ENCODE peak calls at places on chromosomes 1 and 21, in five cellular contexts. One of them, this sample, is unnamed. For H3K9me2, the result is how much of the 10 kb centered on the place peaks cover.

GRCh38 chr1:172286629-172287076 is 133.8 kb upstream of the C1orf105 start:
- DNase-seq in GM23248: peak
- DNase-seq in Karpas-422: no peak
- DNase-seq in PC-3: peak
- DNase-seq in HCT116: no peak
- DNase-seq in this sample: no peak

GRCh38 chr1:44073528-44073927 is 42.3 kb upstream of the SLC6A9 start:
- DNase-seq in GM23248: no peak
- DNase-seq in Karpas-422: peak
- DNase-seq in PC-3: no peak
- DNase-seq in HCT116: no peak
- DNase-seq in this sample: peak

GRCh38 chr1:153538315-153538821 is 2.4 kb downstream of the S100A5 start:
- DNase-seq in GM23248: peak
- DNase-seq in Karpas-422: peak
- DNase-seq in PC-3: peak
- DNase-seq in HCT116: no peak
- DNase-seq in this sample: peak

GRCh38 chr1:43704838-43705237 is 2.5 kb upstream of the ST3GAL3 start:
- DNase-seq in GM23248: peak
- DNase-seq in Karpas-422: peak
- DNase-seq in PC-3: peak
- DNase-seq in HCT116: no peak
- DNase-seq in this sample: peak

GRCh38 chr1:186903374-186904129 is 74.8 kb downstream of the PLA2G4A start:
- DNase-seq in GM23248: no peak
- DNase-seq in Karpas-422: no peak
- DNase-seq in PC-3: no peak
- DNase-seq in HCT116: no peak
- DNase-seq in this sample: no peak

GRCh38 chr1:230797376-230798186 is 50.4 kb downstream of the CAPN9 start:
- DNase-seq in GM23248: peak
- DNase-seq in Karpas-422: peak
- DNase-seq in PC-3: peak
- DNase-seq in HCT116: peak
- DNase-seq in this sample: peak

GRCh38 chr1:200893411-200893901 is 1.2 kb upstream of the INAVA start:
- DNase-seq in GM23248: no peak
- DNase-seq in Karpas-422: no peak
- DNase-seq in PC-3: peak
- DNase-seq in HCT116: no peak
- DNase-seq in this sample: peak

GRCh38 chr1:43144228-43144627 is 27.9 kb downstream of the EBNA1BP2 start:
- DNase-seq in GM23248: peak
- DNase-seq in Karpas-422: no peak
- DNase-seq in PC-3: peak
- DNase-seq in HCT116: no peak
- DNase-seq in this sample: no peak

GRCh38 chr1:4517559-4517958 is 136.8 kb upstream of the AJAP1 start:
- DNase-seq in GM23248: no peak
- DNase-seq in Karpas-422: no peak
- DNase-seq in PC-3: no peak
- DNase-seq in HCT116: no peak
- DNase-seq in this sample: no peak

GRCh38 chr1:244920911-244921310 is 56.6 kb upstream of the HNRNPU start:
- DNase-seq in GM23248: no peak
- DNase-seq in Karpas-422: peak
- DNase-seq in PC-3: no peak
- DNase-seq in HCT116: no peak
- DNase-seq in this sample: no peak

GRCh38 chr1:185853739-185854138 is 119.5 kb downstream of the HMCN1 start:
- DNase-seq in GM23248: peak
- DNase-seq in Karpas-422: no peak
- DNase-seq in PC-3: peak
- DNase-seq in HCT116: no peak
- DNase-seq in this sample: no peak

GRCh38 chr1:31699341-31699891 is 4.4 kb downstream of the COL16A1 start:
- DNase-seq in GM23248: no peak
- DNase-seq in Karpas-422: no peak
- DNase-seq in PC-3: no peak
- DNase-seq in HCT116: no peak
- DNase-seq in this sample: no peak

GRCh38 chr1:15219280-15220023 is 27.6 kb upstream of the FHAD1 start:
- DNase-seq in GM23248: no peak
- DNase-seq in Karpas-422: no peak
- DNase-seq in PC-3: no peak
- DNase-seq in HCT116: no peak
- DNase-seq in this sample: no peak

GRCh38 chr1:94182191-94182590 is 55.2 kb downstream of the ARHGAP29 start:
- DNase-seq in GM23248: no peak
- DNase-seq in Karpas-422: no peak
- DNase-seq in PC-3: no peak
- DNase-seq in HCT116: no peak
- DNase-seq in this sample: no peak
- H3K9me2 ChIP-seq in GM23248: under half
- H3K9me2 ChIP-seq in Karpas-422: under half
- H3K9me2 ChIP-seq in PC-3: under half
- H3K9me2 ChIP-seq in HCT116: under half
- H3K9me2 ChIP-seq in this sample: under half

GRCh38 chr1:147413110-147413605 is 128.1 kb upstream of the BCL9 start:
- DNase-seq in GM23248: no peak
- DNase-seq in Karpas-422: no peak
- DNase-seq in PC-3: no peak
- DNase-seq in HCT116: no peak
- DNase-seq in this sample: no peak
- H3K9me2 ChIP-seq in GM23248: under half
- H3K9me2 ChIP-seq in Karpas-422: under half
- H3K9me2 ChIP-seq in PC-3: under half
- H3K9me2 ChIP-seq in HCT116: under half
- H3K9me2 ChIP-seq in this sample: under half

GRCh38 chr1:163039694-163040093 is 29.5 kb upstream of the RGS4 start:
- DNase-seq in GM23248: no peak
- DNase-seq in Karpas-422: no peak
- DNase-seq in PC-3: no peak
- DNase-seq in HCT116: no peak
- DNase-seq in this sample: no peak
- H3K9me2 ChIP-seq in GM23248: under half
- H3K9me2 ChIP-seq in Karpas-422: under half
- H3K9me2 ChIP-seq in PC-3: under half
- H3K9me2 ChIP-seq in HCT116: under half
- H3K9me2 ChIP-seq in this sample: under half

GRCh38 chr1:208499021-208499420 is 254.8 kb upstream of the PLXNA2 start:
- DNase-seq in GM23248: no peak
- DNase-seq in Karpas-422: no peak
- DNase-seq in PC-3: peak
- DNase-seq in HCT116: no peak
- DNase-seq in this sample: no peak

GRCh38 chr1:208500379-208500778 is 256.2 kb upstream of the PLXNA2 start:
- DNase-seq in GM23248: no peak
- DNase-seq in Karpas-422: no peak
- DNase-seq in PC-3: no peak
- DNase-seq in HCT116: no peak
- DNase-seq in this sample: no peak

GRCh38 chr1:208499601-208500000 is 255.4 kb upstream of the PLXNA2 start:
- DNase-seq in GM23248: no peak
- DNase-seq in Karpas-422: no peak
- DNase-seq in PC-3: peak
- DNase-seq in HCT116: no peak
- DNase-seq in this sample: no peak

GRCh38 chr1:208497866-208498541 is 253.8 kb upstream of the PLXNA2 start:
- DNase-seq in GM23248: no peak
- DNase-seq in Karpas-422: no peak
- DNase-seq in PC-3: peak
- DNase-seq in HCT116: no peak
- DNase-seq in this sample: no peak

GRCh38 chr1:208501542-208501941 is 257.4 kb upstream of the PLXNA2 start:
- DNase-seq in GM23248: no peak
- DNase-seq in Karpas-422: no peak
- DNase-seq in PC-3: no peak
- DNase-seq in HCT116: no peak
- DNase-seq in this sample: no peak
- H3K9me2 ChIP-seq in GM23248: under half
- H3K9me2 ChIP-seq in Karpas-422: under half
- H3K9me2 ChIP-seq in PC-3: under half
- H3K9me2 ChIP-seq in HCT116: under half
- H3K9me2 ChIP-seq in this sample: under half

GRCh38 chr1:180964609-180965008 is 51.9 kb downstream of the KIAA1614 start:
- DNase-seq in GM23248: no peak
- DNase-seq in Karpas-422: no peak
- DNase-seq in PC-3: no peak
- DNase-seq in HCT116: no peak
- DNase-seq in this sample: no peak
- H3K9me2 ChIP-seq in GM23248: under half
- H3K9me2 ChIP-seq in Karpas-422: under half
- H3K9me2 ChIP-seq in PC-3: under half
- H3K9me2 ChIP-seq in HCT116: under half
- H3K9me2 ChIP-seq in this sample: under half

GRCh38 chr21:45347048-45347711 is 57.8 kb upstream of the COL18A1 start:
- DNase-seq in GM23248: no peak
- DNase-seq in Karpas-422: no peak
- DNase-seq in PC-3: peak
- DNase-seq in HCT116: no peak
- DNase-seq in this sample: peak
- H3K9me2 ChIP-seq in GM23248: under half
- H3K9me2 ChIP-seq in Karpas-422: under half
- H3K9me2 ChIP-seq in PC-3: under half
- H3K9me2 ChIP-seq in HCT116: under half
- H3K9me2 ChIP-seq in this sample: under half

GRCh38 chr1:232409584-232409983 is 220.3 kb downstream of the SIPA1L2 start:
- DNase-seq in GM23248: no peak
- DNase-seq in Karpas-422: no peak
- DNase-seq in PC-3: no peak
- DNase-seq in HCT116: no peak
- DNase-seq in this sample: no peak

GRCh38 chr1:232404227-232404626 is 225.7 kb downstream of the SIPA1L2 start:
- DNase-seq in GM23248: no peak
- DNase-seq in Karpas-422: no peak
- DNase-seq in PC-3: no peak
- DNase-seq in HCT116: no peak
- DNase-seq in this sample: no peak

GRCh38 chr1:232403017-232403714 is 226.8 kb downstream of the SIPA1L2 start:
- DNase-seq in GM23248: no peak
- DNase-seq in Karpas-422: no peak
- DNase-seq in PC-3: no peak
- DNase-seq in HCT116: no peak
- DNase-seq in this sample: no peak

GRCh38 chr1:232404981-232405380 is 225.0 kb downstream of the SIPA1L2 start:
- DNase-seq in GM23248: no peak
- DNase-seq in Karpas-422: no peak
- DNase-seq in PC-3: no peak
- DNase-seq in HCT116: no peak
- DNase-seq in this sample: no peak

GRCh38 chr1:232407120-232407519 is 222.8 kb downstream of the SIPA1L2 start:
- DNase-seq in GM23248: no peak
- DNase-seq in Karpas-422: no peak
- DNase-seq in PC-3: no peak
- DNase-seq in HCT116: no peak
- DNase-seq in this sample: no peak
- H3K9me2 ChIP-seq in GM23248: under half
- H3K9me2 ChIP-seq in Karpas-422: under half
- H3K9me2 ChIP-seq in PC-3: under half
- H3K9me2 ChIP-seq in HCT116: under half
- H3K9me2 ChIP-seq in this sample: under half

GRCh38 chr21:46284722-46285121 is 689 bp downstream of the MCM3AP start:
- DNase-seq in GM23248: no peak
- DNase-seq in Karpas-422: no peak
- DNase-seq in PC-3: no peak
- DNase-seq in HCT116: no peak
- DNase-seq in this sample: no peak

GRCh38 chr21:46286668-46286982 is 483 bp downstream of the YBEY start:
- DNase-seq in GM23248: no peak
- DNase-seq in Karpas-422: no peak
- DNase-seq in PC-3: no peak
- DNase-seq in HCT116: no peak
- DNase-seq in this sample: no peak

GRCh38 chr21:46285761-46286667 is at the start of gene YBEY:
- DNase-seq in GM23248: peak
- DNase-seq in Karpas-422: peak
- DNase-seq in PC-3: peak
- DNase-seq in HCT116: peak
- DNase-seq in this sample: peak

GRCh38 chr21:46285206-46285661 is at the start of gene MCM3AP:
- DNase-seq in GM23248: no peak
- DNase-seq in Karpas-422: peak
- DNase-seq in PC-3: no peak
- DNase-seq in HCT116: no peak
- DNase-seq in this sample: no peak

DNA sequence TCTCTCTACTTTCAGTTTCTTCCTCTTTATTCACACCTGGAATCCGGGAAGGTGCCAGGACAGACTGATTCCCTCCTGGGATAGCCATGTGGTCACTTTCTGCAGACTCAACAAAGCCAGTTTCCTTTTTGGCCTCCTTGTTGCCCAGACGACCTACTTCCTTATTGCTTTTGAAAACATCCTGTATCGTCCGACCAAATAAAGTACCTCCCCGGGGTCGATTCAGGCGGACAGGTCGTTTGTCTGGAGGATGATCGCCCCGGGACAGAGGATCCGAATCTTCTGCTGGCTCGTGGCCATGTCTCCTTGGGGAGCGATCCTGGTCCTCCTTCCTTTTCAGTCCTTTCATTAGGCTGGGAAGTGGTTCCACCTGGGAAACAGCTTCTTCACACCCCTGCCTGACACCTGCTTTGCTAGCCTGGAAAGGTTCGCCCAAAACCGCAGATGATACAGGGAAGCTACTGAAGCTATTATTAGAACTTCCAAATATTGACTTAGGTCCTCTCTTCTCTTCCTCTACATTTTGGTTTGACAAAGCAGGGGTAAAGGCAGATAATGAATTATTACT is 1.2 kb downstream of the MCM3AP start:
- DNase-seq in GM23248: no peak
- DNase-seq in Karpas-422: no peak
- DNase-seq in PC-3: peak
- DNase-seq in HCT116: no peak
- DNase-seq in this sample: no peak
- H3K9me2 ChIP-seq in GM23248: under half
- H3K9me2 ChIP-seq in Karpas-422: under half
- H3K9me2 ChIP-seq in PC-3: under half
- H3K9me2 ChIP-seq in HCT116: under half
- H3K9me2 ChIP-seq in this sample: under half

DNA sequence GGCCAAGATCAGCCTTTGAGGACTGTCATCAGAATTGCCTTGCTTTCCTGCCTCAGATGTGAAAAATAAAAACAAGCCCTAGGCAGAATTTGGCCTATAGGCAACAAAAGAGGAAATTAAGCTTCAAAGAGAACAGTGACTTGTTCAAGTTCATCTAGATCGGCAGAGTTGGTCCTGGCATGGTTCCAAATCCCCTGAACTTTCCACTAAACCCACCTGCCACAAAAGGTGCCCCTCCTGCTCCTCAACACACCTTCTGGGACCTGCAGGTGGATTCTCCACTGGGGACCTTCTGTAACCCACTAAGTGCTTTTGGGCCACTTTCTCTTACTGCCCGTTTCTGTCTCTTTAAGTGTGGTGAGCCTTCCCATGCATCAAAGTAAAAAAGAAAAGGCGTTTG is 42.5 kb upstream of the LRRN2 start:
- DNase-seq in GM23248: no peak
- DNase-seq in Karpas-422: no peak
- DNase-seq in PC-3: no peak
- DNase-seq in HCT116: no peak
- DNase-seq in this sample: no peak
- H3K9me2 ChIP-seq in GM23248: under half
- H3K9me2 ChIP-seq in Karpas-422: under half
- H3K9me2 ChIP-seq in PC-3: under half
- H3K9me2 ChIP-seq in HCT116: under half
- H3K9me2 ChIP-seq in this sample: under half

GRCh38 chr21:44836666-44837471 is 19.0 kb upstream of the SUMO3 start:
- DNase-seq in GM23248: peak
- DNase-seq in Karpas-422: peak
- DNase-seq in PC-3: peak
- DNase-seq in HCT116: no peak
- DNase-seq in this sample: no peak
- H3K9me2 ChIP-seq in GM23248: under half
- H3K9me2 ChIP-seq in Karpas-422: under half
- H3K9me2 ChIP-seq in PC-3: under half
- H3K9me2 ChIP-seq in HCT116: under half
- H3K9me2 ChIP-seq in this sample: under half